ENCODE peak calls at places on chromosomes 1 and 21, in ten cellular contexts. One of them, this sample, is unnamed.

GRCh38 chr1:2444138-2444591 is 31.8 kb upstream of the PEX10 start:
- DNase-seq in IMR-90: no peak
- DNase-seq in HL-60: no peak
- DNase-seq in prostate gland: no peak
- DNase-seq in body of pancreas: no peak
- DNase-seq in GM23248: no peak
- DNase-seq in fibroblast of pulmonary artery: no peak
- DNase-seq in GM06990: no peak
- DNase-seq in lower lobe of right lung: no peak
- DNase-seq in heart right ventricle: no peak
- DNase-seq in this sample: no peak

GRCh38 chr21:33947451-33948095 is 32.0 kb upstream of the ATP5PO start:
- DNase-seq in IMR-90: peak
- DNase-seq in prostate gland: peak
- DNase-seq in lower lobe of right lung: peak
- DNase-seq in GM06990: peak
- DNase-seq in heart right ventricle: peak
- DNase-seq in body of pancreas: peak
- DNase-seq in GM23248: peak
- DNase-seq in HL-60: peak
- DNase-seq in fibroblast of pulmonary artery: peak
- DNase-seq in this sample: peak

GRCh38 chr1:77955709-77956108 is 23.2 kb downstream of the FUBP1 start:
- DNase-seq in GM23248: no peak
- DNase-seq in fibroblast of pulmonary artery: no peak
- DNase-seq in GM06990: no peak
- DNase-seq in heart right ventricle: no peak
- DNase-seq in body of pancreas: no peak
- DNase-seq in IMR-90: no peak
- DNase-seq in prostate gland: no peak
- DNase-seq in lower lobe of right lung: no peak
- DNase-seq in HL-60: no peak
- DNase-seq in this sample: no peak

GRCh38 chr1:34362949-34363348 is 186.2 kb downstream of the C1orf94 start:
- DNase-seq in GM06990: no peak
- DNase-seq in GM23248: no peak
- DNase-seq in body of pancreas: no peak
- DNase-seq in HL-60: no peak
- DNase-seq in heart right ventricle: no peak
- DNase-seq in IMR-90: no peak
- DNase-seq in prostate gland: no peak
- DNase-seq in lower lobe of right lung: no peak
- DNase-seq in fibroblast of pulmonary artery: no peak
- DNase-seq in this sample: no peak

GRCh38 chr1:101178688-101179491 is 57.9 kb upstream of the S1PR1 start:
- DNase-seq in IMR-90: no peak
- DNase-seq in GM23248: no peak
- DNase-seq in lower lobe of right lung: no peak
- DNase-seq in fibroblast of pulmonary artery: no peak
- DNase-seq in GM06990: peak
- DNase-seq in body of pancreas: no peak
- DNase-seq in heart right ventricle: no peak
- DNase-seq in prostate gland: no peak
- DNase-seq in HL-60: no peak
- DNase-seq in this sample: no peak

GRCh38 chr1:208895171-208895570 is 651.0 kb upstream of the PLXNA2 start:
- DNase-seq in GM06990: no peak
- DNase-seq in lower lobe of right lung: no peak
- DNase-seq in IMR-90: no peak
- DNase-seq in heart right ventricle: no peak
- DNase-seq in fibroblast of pulmonary artery: no peak
- DNase-seq in GM23248: no peak
- DNase-seq in HL-60: no peak
- DNase-seq in body of pancreas: no peak
- DNase-seq in prostate gland: no peak
- DNase-seq in this sample: no peak

GRCh38 chr1:43653893-43654292 is 3.9 kb downstream of the KDM4A start:
- DNase-seq in body of pancreas: no peak
- DNase-seq in heart right ventricle: no peak
- DNase-seq in GM06990: peak
- DNase-seq in HL-60: no peak
- DNase-seq in fibroblast of pulmonary artery: no peak
- DNase-seq in IMR-90: no peak
- DNase-seq in prostate gland: no peak
- DNase-seq in GM23248: no peak
- DNase-seq in lower lobe of right lung: no peak
- DNase-seq in this sample: no peak

GRCh38 chr1:7264101-7264500 is 478.8 kb downstream of the CAMTA1 start:
- DNase-seq in GM23248: no peak
- DNase-seq in heart right ventricle: no peak
- DNase-seq in GM06990: no peak
- DNase-seq in IMR-90: no peak
- DNase-seq in lower lobe of right lung: no peak
- DNase-seq in fibroblast of pulmonary artery: no peak
- DNase-seq in HL-60: no peak
- DNase-seq in prostate gland: no peak
- DNase-seq in body of pancreas: no peak
- DNase-seq in this sample: no peak

GRCh38 chr1:155278689-155279160 is 1.5 kb downstream of the HCN3 start:
- DNase-seq in body of pancreas: no peak
- DNase-seq in IMR-90: peak
- DNase-seq in HL-60: no peak
- DNase-seq in lower lobe of right lung: no peak
- DNase-seq in GM06990: no peak
- DNase-seq in heart right ventricle: no peak
- DNase-seq in fibroblast of pulmonary artery: no peak
- DNase-seq in prostate gland: no peak
- DNase-seq in GM23248: peak
- DNase-seq in this sample: no peak
- H3K4me3 ChIP-seq in body of pancreas: no peak
- H3K4me3 ChIP-seq in IMR-90: no peak
- H3K4me3 ChIP-seq in HL-60: no peak
- H3K4me3 ChIP-seq in lower lobe of right lung: no peak
- H3K4me3 ChIP-seq in GM06990: peak
- H3K4me3 ChIP-seq in heart right ventricle: no peak
- H3K4me3 ChIP-seq in fibroblast of pulmonary artery: no peak
- H3K4me3 ChIP-seq in prostate gland: no peak
- H3K4me3 ChIP-seq in GM23248: peak
- H3K4me3 ChIP-seq in this sample: no peak

GRCh38 chr1:27569506-27570382 is 34.2 kb downstream of the AHDC1 start:
- DNase-seq in heart right ventricle: no peak
- DNase-seq in body of pancreas: peak
- DNase-seq in HL-60: no peak
- DNase-seq in GM06990: no peak
- DNase-seq in lower lobe of right lung: no peak
- DNase-seq in prostate gland: no peak
- DNase-seq in GM23248: no peak
- DNase-seq in fibroblast of pulmonary artery: no peak
- DNase-seq in IMR-90: no peak
- DNase-seq in this sample: no peak

GRCh38 chr1:27570823-27571222 is 33.1 kb downstream of the AHDC1 start:
- DNase-seq in HL-60: no peak
- DNase-seq in GM06990: no peak
- DNase-seq in prostate gland: no peak
- DNase-seq in fibroblast of pulmonary artery: no peak
- DNase-seq in body of pancreas: peak
- DNase-seq in IMR-90: no peak
- DNase-seq in GM23248: no peak
- DNase-seq in lower lobe of right lung: no peak
- DNase-seq in heart right ventricle: no peak
- DNase-seq in this sample: no peak

GRCh38 chr1:27569088-27569459 is 34.9 kb downstream of the AHDC1 start:
- DNase-seq in prostate gland: no peak
- DNase-seq in HL-60: no peak
- DNase-seq in GM23248: peak
- DNase-seq in lower lobe of right lung: no peak
- DNase-seq in GM06990: no peak
- DNase-seq in IMR-90: no peak
- DNase-seq in heart right ventricle: no peak
- DNase-seq in body of pancreas: no peak
- DNase-seq in fibroblast of pulmonary artery: no peak
- DNase-seq in this sample: no peak

GRCh38 chr1:27571439-27572018 is 32.4 kb downstream of the AHDC1 start:
- DNase-seq in fibroblast of pulmonary artery: no peak
- DNase-seq in GM06990: no peak
- DNase-seq in IMR-90: no peak
- DNase-seq in HL-60: no peak
- DNase-seq in body of pancreas: peak
- DNase-seq in prostate gland: no peak
- DNase-seq in GM23248: no peak
- DNase-seq in lower lobe of right lung: no peak
- DNase-seq in heart right ventricle: no peak
- DNase-seq in this sample: no peak

DNA sequence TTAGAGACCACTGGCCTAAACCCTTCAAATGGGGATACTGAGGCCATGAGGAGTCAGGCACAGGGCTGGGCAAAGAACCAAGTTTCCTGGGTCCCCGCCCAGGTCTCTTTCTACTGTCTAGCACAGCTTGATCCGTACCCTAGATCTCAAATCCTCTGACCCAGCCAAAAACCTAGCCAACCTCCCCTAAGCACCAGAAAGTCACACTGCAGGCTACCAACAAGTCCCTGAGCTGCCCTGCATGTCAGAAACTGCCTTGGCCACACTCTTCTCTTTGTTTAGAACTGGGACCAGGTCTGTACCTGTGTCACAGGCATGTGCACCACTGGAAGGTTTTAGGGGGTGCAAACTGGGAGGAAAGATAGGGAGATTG is 33.6 kb downstream of the AHDC1 start:
- DNase-seq in IMR-90: no peak
- DNase-seq in GM23248: no peak
- DNase-seq in HL-60: no peak
- DNase-seq in GM06990: no peak
- DNase-seq in body of pancreas: no peak
- DNase-seq in prostate gland: no peak
- DNase-seq in heart right ventricle: no peak
- DNase-seq in fibroblast of pulmonary artery: no peak
- DNase-seq in lower lobe of right lung: no peak
- DNase-seq in this sample: no peak
- H3K4me3 ChIP-seq in IMR-90: no peak
- H3K4me3 ChIP-seq in GM23248: no peak
- H3K4me3 ChIP-seq in HL-60: no peak
- H3K4me3 ChIP-seq in GM06990: no peak
- H3K4me3 ChIP-seq in body of pancreas: no peak
- H3K4me3 ChIP-seq in prostate gland: no peak
- H3K4me3 ChIP-seq in heart right ventricle: no peak
- H3K4me3 ChIP-seq in fibroblast of pulmonary artery: no peak
- H3K4me3 ChIP-seq in lower lobe of right lung: no peak
- H3K4me3 ChIP-seq in this sample: no peak

DNA sequence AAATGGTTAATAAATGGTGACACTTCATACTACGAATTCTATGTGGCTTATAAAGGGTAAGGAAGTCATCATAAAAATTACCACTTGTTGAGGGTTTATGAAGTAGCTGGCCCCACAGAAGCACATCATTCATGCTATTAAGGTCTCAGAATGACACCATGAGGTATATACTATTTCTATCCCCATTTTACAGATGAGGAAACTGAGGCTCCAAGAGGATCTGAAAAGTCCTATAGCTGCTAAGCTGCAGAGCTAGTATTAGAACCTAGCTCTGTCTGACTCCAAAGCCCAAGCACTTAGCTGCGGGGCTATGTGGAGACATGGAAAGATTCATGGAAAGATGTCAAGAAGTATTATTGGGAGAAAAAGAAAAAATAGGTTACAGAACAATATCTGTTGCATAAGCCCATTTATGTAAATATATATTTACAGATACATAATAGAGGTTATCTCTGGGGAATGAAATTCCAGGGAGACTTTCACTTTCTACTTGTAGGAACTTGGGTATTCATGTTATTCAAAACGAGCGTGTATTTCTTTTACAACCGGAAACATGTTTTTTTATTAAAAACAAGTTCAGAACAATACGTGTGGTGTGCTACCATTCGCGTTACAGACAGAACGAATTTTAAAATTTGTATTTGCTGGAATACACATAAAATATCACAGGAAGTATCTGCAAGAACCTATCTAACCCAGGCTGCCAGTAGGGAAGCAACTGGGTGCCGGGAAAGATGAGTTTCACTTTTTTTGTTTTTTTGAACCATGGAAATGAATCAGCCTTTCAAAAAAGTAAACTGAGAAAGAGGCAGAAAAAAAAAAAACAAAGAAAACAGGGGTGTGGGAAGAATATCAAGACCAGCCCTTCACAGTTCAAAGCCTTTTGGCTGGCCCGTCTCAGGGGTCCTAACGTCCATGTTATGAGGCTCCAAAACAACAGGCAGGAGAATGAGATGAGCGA is 13.4 kb downstream of the SPOCD1 start:
- DNase-seq in lower lobe of right lung: no peak
- DNase-seq in body of pancreas: no peak
- DNase-seq in heart right ventricle: no peak
- DNase-seq in GM23248: peak
- DNase-seq in IMR-90: no peak
- DNase-seq in prostate gland: no peak
- DNase-seq in fibroblast of pulmonary artery: no peak
- DNase-seq in GM06990: no peak
- DNase-seq in HL-60: no peak
- DNase-seq in this sample: peak
- H3K4me3 ChIP-seq in lower lobe of right lung: peak
- H3K4me3 ChIP-seq in body of pancreas: no peak
- H3K4me3 ChIP-seq in heart right ventricle: no peak
- H3K4me3 ChIP-seq in GM23248: peak
- H3K4me3 ChIP-seq in IMR-90: no peak
- H3K4me3 ChIP-seq in prostate gland: no peak
- H3K4me3 ChIP-seq in fibroblast of pulmonary artery: no peak
- H3K4me3 ChIP-seq in GM06990: no peak
- H3K4me3 ChIP-seq in HL-60: no peak
- H3K4me3 ChIP-seq in this sample: no peak

GRCh38 chr1:1421147-1421906 is at the start of gene ANKRD65:
- DNase-seq in HL-60: no peak
- DNase-seq in fibroblast of pulmonary artery: no peak
- DNase-seq in prostate gland: no peak
- DNase-seq in body of pancreas: no peak
- DNase-seq in lower lobe of right lung: peak
- DNase-seq in heart right ventricle: no peak
- DNase-seq in GM06990: no peak
- DNase-seq in GM23248: no peak
- DNase-seq in IMR-90: no peak
- DNase-seq in this sample: no peak

GRCh38 chr1:1418464-1419362 is 2.4 kb downstream of the ANKRD65 start:
- DNase-seq in HL-60: no peak
- DNase-seq in prostate gland: no peak
- DNase-seq in IMR-90: no peak
- DNase-seq in body of pancreas: no peak
- DNase-seq in heart right ventricle: no peak
- DNase-seq in GM06990: no peak
- DNase-seq in fibroblast of pulmonary artery: no peak
- DNase-seq in lower lobe of right lung: no peak
- DNase-seq in GM23248: no peak
- DNase-seq in this sample: no peak

GRCh38 chr1:1419363-1419811 is 1.7 kb downstream of the ANKRD65 start:
- DNase-seq in GM06990: no peak
- DNase-seq in GM23248: no peak
- DNase-seq in prostate gland: no peak
- DNase-seq in fibroblast of pulmonary artery: no peak
- DNase-seq in heart right ventricle: no peak
- DNase-seq in IMR-90: no peak
- DNase-seq in lower lobe of right lung: no peak
- DNase-seq in HL-60: no peak
- DNase-seq in body of pancreas: no peak
- DNase-seq in this sample: no peak

GRCh38 chr1:1420654-1421134 is 382 bp downstream of the ANKRD65 start:
- DNase-seq in heart right ventricle: no peak
- DNase-seq in prostate gland: no peak
- DNase-seq in GM06990: no peak
- DNase-seq in IMR-90: no peak
- DNase-seq in fibroblast of pulmonary artery: no peak
- DNase-seq in lower lobe of right lung: peak
- DNase-seq in body of pancreas: no peak
- DNase-seq in GM23248: no peak
- DNase-seq in HL-60: no peak
- DNase-seq in this sample: no peak

GRCh38 chr1:1419812-1420653 is 1.0 kb downstream of the ANKRD65 start:
- DNase-seq in prostate gland: no peak
- DNase-seq in body of pancreas: peak
- DNase-seq in fibroblast of pulmonary artery: no peak
- DNase-seq in lower lobe of right lung: peak
- DNase-seq in heart right ventricle: no peak
- DNase-seq in GM06990: no peak
- DNase-seq in GM23248: peak
- DNase-seq in IMR-90: no peak
- DNase-seq in HL-60: no peak
- DNase-seq in this sample: no peak
- H3K4me3 ChIP-seq in prostate gland: peak
- H3K4me3 ChIP-seq in body of pancreas: no peak
- H3K4me3 ChIP-seq in fibroblast of pulmonary artery: no peak
- H3K4me3 ChIP-seq in lower lobe of right lung: peak
- H3K4me3 ChIP-seq in heart right ventricle: peak
- H3K4me3 ChIP-seq in GM06990: no peak
- H3K4me3 ChIP-seq in GM23248: no peak
- H3K4me3 ChIP-seq in IMR-90: no peak
- H3K4me3 ChIP-seq in HL-60: no peak
- H3K4me3 ChIP-seq in this sample: no peak